ENCODE peak calls at places on chromosomes 16 and 17, in ten cellular contexts. U, W, E, R, S, P, L, X, D and J are unnamed samples.

GRCh38 chr17:4969551-4970231 is 2.1 kb upstream of the SPAG7 start:
- DNase-seq in U (no peak), W (no peak), E (no peak), R (peak), S (no peak), P (no peak), L (no peak), X (no peak), D (no peak), J (no peak)

GRCh38 chr17:77279448-77280303 is 138.9 kb downstream of the SEC14L1 start:
- DNase-seq in U (no peak), W (no peak), E (no peak), R (peak), S (no peak), P (peak), L (no peak), X (no peak), D (no peak), J (peak)

GRCh38 chr17:80119271-80119791 is 17.9 kb downstream of the GAA start:
- DNase-seq in U (peak), W (no peak), E (no peak), R (no peak), S (no peak), P (no peak), L (no peak), X (no peak), D (no peak), J (no peak)

GRCh38 chr16:80105160-80105559 is 435.6 kb upstream of the DYNLRB2 start:
- DNase-seq in U (no peak), W (no peak), E (no peak), R (no peak), S (no peak), P (peak), L (no peak), X (no peak), D (no peak), J (no peak)

GRCh38 chr16:89422905-89423630 is 67.3 kb downstream of the ANKRD11 start:
- DNase-seq in U (no peak), W (no peak), E (no peak), R (peak), S (no peak), P (peak), L (no peak), X (no peak), D (no peak), J (peak)

GRCh38 chr17:81245024-81245664 is 6.0 kb downstream of the NDUFAF8 start:
- DNase-seq in U (no peak), W (no peak), E (no peak), R (no peak), S (no peak), P (no peak), L (no peak), X (no peak), D (no peak), J (no peak)

GRCh38 chr17:6772016-6772415 is 4.0 kb upstream of the FBXO39 start:
- DNase-seq in U (no peak), W (no peak), E (no peak), R (no peak), S (no peak), P (no peak), L (no peak), X (no peak), D (no peak), J (no peak)

GRCh38 chr16:50712568-50712914 is 19.1 kb downstream of the NOD2 start:
- DNase-seq in U (no peak), W (no peak), E (no peak), R (peak), S (no peak), P (peak), L (no peak), X (no peak), D (no peak), J (no peak)

GRCh38 chr17:7988750-7989178 is 13.7 kb upstream of the GUCY2D start:
- DNase-seq in U (no peak), W (no peak), E (peak), R (peak), S (no peak), P (peak), L (peak), X (peak), D (peak), J (peak)

GRCh38 chr17:21233581-21234337 is 19.5 kb downstream of the NATD1 start:
- DNase-seq in U (no peak), W (no peak), E (no peak), R (no peak), S (no peak), P (no peak), L (no peak), X (no peak), D (no peak), J (no peak)

GRCh38 chr16:75319513-75320401 is 68.3 kb upstream of the BCAR1 start:
- DNase-seq in U (no peak), W (no peak), E (no peak), R (peak), S (no peak), P (peak), L (no peak), X (no peak), D (no peak), J (peak)

GRCh38 chr16:81650982-81651562 is 128.0 kb upstream of the PLCG2 start:
- DNase-seq in U (no peak), W (no peak), E (peak), R (peak), S (no peak), P (no peak), L (no peak), X (no peak), D (no peak), J (peak)